ENCODE peak calls at places on chromosome 15, in ten cellular contexts. A is HL-60, Z is uterus, J is WTC11, R is cardiac fibroblast, N is nephron progenitor cell, B is H9, F is upper lobe of right lung, P is heart right ventricle, W is heart left ventricle. M is an unnamed sample.

GRCh38 chr15:89858661-89859458 is 34.9 kb downstream of the AP3S2 start:
- DNase-seq in A (no peak), Z (no peak), J (no peak), R (no peak), N (no peak), B (no peak), F (no peak), P (no peak), W (no peak), M (no peak)

GRCh38 chr15:65100427-65100826 is 14.6 kb downstream of the UBAP1L start:
- DNase-seq in A (no peak), Z (no peak), J (no peak), R (no peak), N (no peak), B (no peak), F (no peak), P (no peak), W (no peak), M (no peak)

GRCh38 chr15:92719024-92719423 is 63.4 kb upstream of the FAM174B start:
- DNase-seq in A (no peak), Z (no peak), J (no peak), R (peak; percentile 58), N (no peak), B (no peak), F (no peak), P (no peak), W (no peak), M (no peak)

GRCh38 chr15:31349233-31350141 is 22.9 kb downstream of the KLF13 start:
- DNase-seq in A (no peak), Z (no peak), J (no peak), R (no peak), N (no peak), B (no peak), F (no peak), P (no peak), W (no peak), M (no peak)

GRCh38 chr15:45831787-45832186 is 197.0 kb downstream of the SQOR start:
- DNase-seq in A (no peak), Z (no peak), J (no peak), R (no peak), N (no peak), B (no peak), F (no peak), P (no peak), W (no peak), M (no peak)

GRCh38 chr15:41979493-41980266 is 7.3 kb upstream of the EHD4 start:
- DNase-seq in A (no peak), Z (no peak), J (no peak), R (no peak), N (no peak), B (no peak), F (no peak), P (no peak), W (no peak), M (no peak)

GRCh38 chr15:89654847-89655805 is at the start of gene KIF7:
- DNase-seq in A (no peak), Z (no peak), J (peak; percentile 82), R (peak; percentile 29), N (peak; percentile 77), B (peak; percentile 84), F (no peak), P (no peak), W (no peak), M (peak; percentile 63)

GRCh38 chr15:99425666-99426301 is 140.0 kb upstream of the MEF2A start:
- DNase-seq in A (no peak), Z (peak; percentile 42), J (no peak), R (peak; percentile 22), N (no peak), B (no peak), F (peak; percentile 60), P (peak; percentile 50), W (no peak), M (peak; percentile 13)

GRCh38 chr15:29747837-29748417 is 74.3 kb downstream of the TJP1 start:
- DNase-seq in A (no peak), Z (no peak), J (no peak), R (peak; percentile 53), N (no peak), B (no peak), F (no peak), P (no peak), W (no peak), M (no peak)

GRCh38 chr15:74663303-74664027 is 32.4 kb downstream of the EDC3 start:
- DNase-seq in A (no peak), Z (no peak), J (no peak), R (no peak), N (no peak), B (no peak), F (no peak), P (no peak), W (no peak), M (no peak)

GRCh38 chr15:30882861-30883433 is 20.8 kb upstream of the FAN1 start:
- DNase-seq in A (no peak), Z (no peak), J (no peak), R (no peak), N (no peak), B (no peak), F (no peak), P (no peak), W (no peak), M (no peak)

GRCh38 chr15:100714749-100715342 is 112.5 kb downstream of the ASB7 start:
- DNase-seq in A (no peak), Z (peak; percentile 11), J (no peak), R (no peak), N (no peak), B (no peak), F (no peak), P (no peak), W (no peak), M (no peak)

GRCh38 chr15:45307230-45307924 is 55.3 kb downstream of the SLC28A2 start:
- DNase-seq in A (no peak), Z (no peak), J (no peak), R (peak; percentile 56), N (no peak), B (no peak), F (no peak), P (peak; percentile 16), W (no peak), M (no peak)

GRCh38 chr15:80804970-80805495 is 25.9 kb downstream of the CEMIP start:
- DNase-seq in A (no peak), Z (no peak), J (no peak), R (no peak), N (no peak), B (no peak), F (no peak), P (no peak), W (no peak), M (no peak)

GRCh38 chr15:37416103-37416502 is 315.8 kb upstream of the MEIS2 start:
- DNase-seq in A (no peak), Z (no peak), J (no peak), R (no peak), N (no peak), B (no peak), F (no peak), P (no peak), W (no peak), M (no peak)

GRCh38 chr15:60179786-60180391 is 175.8 kb downstream of the FOXB1 start:
- DNase-seq in A (peak; percentile 20), Z (no peak), J (no peak), R (peak; percentile 77), N (peak; percentile 17), B (no peak), F (no peak), P (no peak), W (no peak), M (no peak)
- TF ChIP-seq CTCF in A (peak; percentile 76), Z (peak; percentile 43), J (peak; percentile 70), R (peak; percentile 86), N (peak; percentile 83), B (peak; percentile 92), F (peak; percentile 87), P (peak; percentile 91), W (peak; percentile 80), M (peak; percentile 85)

GRCh38 chr15:38768970-38769369 is 204.4 kb upstream of the RASGRP1 start:
- DNase-seq in A (no peak), Z (peak; percentile 20), J (peak; percentile 37), R (peak; percentile 59), N (no peak), B (peak; percentile 42), F (no peak), P (no peak), W (no peak), M (peak; percentile 37)
- TF ChIP-seq CTCF in A (no peak), Z (no peak), J (no peak), R (peak; percentile 59), N (no peak), B (peak; percentile 59), F (peak; percentile 20), P (peak; percentile 21), W (peak; percentile 12), M (no peak)

GRCh38 chr15:60774829-60775228 is 295.9 kb upstream of the ICE2 start:
- DNase-seq in A (no peak), Z (no peak), J (no peak), R (peak; percentile 66), N (no peak), B (no peak), F (no peak), P (no peak), W (no peak), M (no peak)
- TF ChIP-seq CTCF in A (no peak), Z (no peak), J (no peak), R (no peak), N (no peak), B (no peak), F (no peak), P (no peak), W (no peak), M (no peak)

GRCh38 chr15:39887211-39887610 is 32.9 kb downstream of the GPR176 start:
- DNase-seq in A (no peak), Z (no peak), J (peak; percentile 60), R (no peak), N (no peak), B (peak; percentile 83), F (no peak), P (no peak), W (no peak), M (no peak)

GRCh38 chr15:39886418-39886817 is 33.6 kb downstream of the GPR176 start:
- DNase-seq in A (no peak), Z (no peak), J (no peak), R (no peak), N (no peak), B (no peak), F (no peak), P (no peak), W (no peak), M (no peak)

GRCh38 chr15:39888809-39889208 is 31.3 kb downstream of the GPR176 start:
- DNase-seq in A (no peak), Z (no peak), J (no peak), R (no peak), N (no peak), B (no peak), F (no peak), P (no peak), W (no peak), M (no peak)

GRCh38 chr15:39888243-39888642 is 31.8 kb downstream of the GPR176 start:
- DNase-seq in A (no peak), Z (no peak), J (no peak), R (no peak), N (no peak), B (no peak), F (no peak), P (no peak), W (no peak), M (no peak)

DNA sequence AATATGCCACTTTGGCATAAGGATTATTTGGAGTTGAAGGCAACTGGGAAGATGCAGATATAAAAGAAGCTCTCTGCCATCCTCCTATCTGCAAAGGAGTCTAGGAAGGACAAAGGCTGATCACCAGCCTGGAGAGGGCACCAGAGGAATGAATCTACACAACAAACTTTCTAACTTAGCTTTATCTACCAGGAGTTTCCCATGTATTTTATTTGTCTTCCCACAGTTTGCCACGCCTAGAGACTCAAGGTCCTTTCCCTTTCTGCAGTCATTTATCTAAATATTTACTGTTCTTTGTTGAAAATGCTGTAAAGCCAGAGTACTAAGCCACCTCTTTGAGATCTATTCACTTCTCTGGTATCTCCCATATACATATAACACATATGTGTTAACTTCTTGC is 32.2 kb downstream of the GPR176 start:
- DNase-seq in A (peak; percentile 9), Z (no peak), J (no peak), R (peak; percentile 72), N (no peak), B (peak; percentile 47), F (no peak), P (no peak), W (no peak), M (no peak)
- TF ChIP-seq CTCF in A (no peak), Z (peak; percentile 33), J (no peak), R (peak; percentile 39), N (no peak), B (peak; percentile 54), F (peak; percentile 41), P (peak; percentile 45), W (peak; percentile 36), M (no peak)